ENCODE peak calls at places on chromosomes 6 and 20, in seven cellular contexts. Z is CD4-positive, alpha-beta memory T cell; B is cardiac muscle cell; T is GM23248; O is body of pancreas; Y is ovary; U is heart right ventricle. E is an unnamed sample.

GRCh38 chr20:44123874-44124535 is 63.0 kb downstream of the JPH2 start:
- DNase-seq in Z (no peak), B (no peak), T (no peak), O (no peak), Y (no peak), U (no peak), E (no peak)

GRCh38 chr6:111775145-111775936 is 97.9 kb downstream of the FYN start:
- DNase-seq in Z (no peak), B (no peak), T (no peak), O (no peak), Y (no peak), U (no peak), E (no peak)

GRCh38 chr6:111631018-111631417 is 25.3 kb upstream of the TRAF3IP2 start:
- DNase-seq in Z (no peak), B (no peak), T (no peak), O (no peak), Y (no peak), U (no peak), E (no peak)

GRCh38 chr6:117326396-117326795 is 61.0 kb downstream of the VGLL2 start:
- DNase-seq in Z (no peak), B (no peak), T (peak; percentile 21), O (no peak), Y (no peak), U (no peak), E (no peak)

GRCh38 chr6:52337633-52338290 is 24.2 kb upstream of the PAQR8 start:
- DNase-seq in Z (no peak), B (no peak), T (no peak), O (no peak), Y (no peak), U (no peak), E (no peak)

GRCh38 chr6:154606457-154606856 is 96.0 kb upstream of the CNKSR3 start:
- DNase-seq in Z (peak; percentile 61), B (no peak), T (no peak), O (no peak), Y (no peak), U (no peak), E (no peak)

GRCh38 chr6:159875194-159875593 is 15.6 kb upstream of the MAS1 start:
- DNase-seq in Z (no peak), B (no peak), T (no peak), O (no peak), Y (no peak), U (no peak), E (no peak)

GRCh38 chr6:155254139-155254538 is 9.7 kb upstream of the CLDN20 start:
- DNase-seq in Z (no peak), B (no peak), T (no peak), O (no peak), Y (no peak), U (no peak), E (no peak)

GRCh38 chr6:39377530-39377929 is 55.0 kb upstream of the KCNK16 start:
- DNase-seq in Z (no peak), B (peak; percentile 86), T (peak; percentile 88), O (peak; percentile 79), Y (peak; percentile 53), U (peak; percentile 71), E (no peak)

GRCh38 chr6:93550551-93551276 is 131.4 kb upstream of the EPHA7 start:
- DNase-seq in Z (no peak), B (no peak), T (no peak), O (no peak), Y (no peak), U (no peak), E (no peak)

GRCh38 chr20:41098703-41099250 is 38.6 kb upstream of the PLCG1 start:
- DNase-seq in Z (no peak), B (no peak), T (peak; percentile 79), O (no peak), Y (no peak), U (no peak), E (no peak)

GRCh38 chr6:5379647-5380242 is 118.4 kb downstream of the FARS2 start:
- DNase-seq in Z (no peak), B (peak; percentile 35), T (peak; percentile 62), O (no peak), Y (no peak), U (no peak), E (no peak)

GRCh38 chr6:168534265-168534664 is 93.3 kb downstream of the SMOC2 start:
- DNase-seq in Z (no peak), B (no peak), T (no peak), O (no peak), Y (no peak), U (no peak), E (no peak)

GRCh38 chr6:124002377-124003081 is 198.9 kb downstream of the NKAIN2 start:
- DNase-seq in Z (no peak), B (peak; percentile 28), T (no peak), O (no peak), Y (no peak), U (peak; percentile 26), E (no peak)

GRCh38 chr20:2507875-2508630 is 662 bp downstream of the ZNF343 start:
- DNase-seq in Z (no peak), B (no peak), T (peak; percentile 62), O (peak; percentile 11), Y (peak; percentile 14), U (peak; percentile 14), E (no peak)

GRCh38 chr6:80095600-80095999 is 10.9 kb upstream of the BCKDHB start:
- DNase-seq in Z (no peak), B (no peak), T (no peak), O (no peak), Y (no peak), U (no peak), E (no peak)

GRCh38 chr6:149895702-149896310 is 2.1 kb downstream of the RAET1E start:
- DNase-seq in Z (peak; percentile 53), B (no peak), T (peak; percentile 82), O (peak; percentile 25), Y (no peak), U (peak; percentile 68), E (peak; percentile 41)

GRCh38 chr20:17849901-17850673 is 118.5 kb downstream of the SNX5 start:
- DNase-seq in Z (no peak), B (no peak), T (peak; percentile 99), O (peak; percentile 49), Y (peak; percentile 44), U (peak; percentile 65), E (no peak)

GRCh38 chr6:39819676-39820075 is 27.5 kb downstream of the DAAM2 start:
- DNase-seq in Z (no peak), B (no peak), T (peak; percentile 44), O (no peak), Y (no peak), U (no peak), E (no peak)

GRCh38 chr6:35640017-35640664 is 48.6 kb downstream of the FKBP5 start:
- DNase-seq in Z (no peak), B (no peak), T (peak; percentile 28), O (no peak), Y (no peak), U (no peak), E (no peak)

GRCh38 chr20:37160683-37161082 is 18.4 kb upstream of the RPN2 start:
- DNase-seq in Z (no peak), B (no peak), T (no peak), O (no peak), Y (no peak), U (no peak), E (no peak)

GRCh38 chr20:2217857-2218529 is 77.8 kb upstream of the TGM3 start:
- DNase-seq in Z (no peak), B (no peak), T (no peak), O (no peak), Y (no peak), U (peak; percentile 13), E (peak; percentile 11)

GRCh38 chr6:113447088-113447831 is 409.9 kb upstream of the MARCKS start:
- DNase-seq in Z (no peak), B (no peak), T (peak; percentile 90), O (no peak), Y (no peak), U (no peak), E (no peak)

GRCh38 chr6:63683071-63683603 is 47.5 kb downstream of the PHF3 start:
- DNase-seq in Z (no peak), B (no peak), T (no peak), O (no peak), Y (no peak), U (no peak), E (no peak)
- H3K36me3 ChIP-seq in Z (peaks cover 16% of the 10 kb centered on the region), B (peaks cover 16% of the 10 kb centered on the region), T (peaks cover 20% of the 10 kb centered on the region), O (peaks cover 4% of the 10 kb centered on the region), Y (no peaks in the 10 kb centered on the region), U (peaks cover 66% of the 10 kb centered on the region), E (peaks cover 7% of the 10 kb centered on the region)

DNA sequence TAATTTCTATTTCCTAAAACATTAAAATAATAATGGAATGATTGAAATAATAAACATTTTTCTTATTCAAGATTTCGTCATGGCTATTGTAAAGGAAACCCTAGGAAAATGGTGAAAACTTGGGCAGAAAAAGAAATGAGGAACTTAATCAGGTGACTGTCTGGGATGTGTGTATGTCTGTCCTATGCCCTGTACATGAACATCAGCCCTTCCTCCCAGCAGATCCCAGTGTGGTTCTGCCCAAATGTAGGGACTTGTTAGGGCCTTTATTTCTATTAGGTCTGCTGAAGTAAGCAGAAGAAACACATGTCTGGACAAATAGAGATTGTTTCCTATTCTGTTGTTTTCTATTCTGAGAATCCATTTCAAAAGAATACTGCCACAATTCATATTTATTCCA is 13.1 kb downstream of the RIOK1 start:
- DNase-seq in Z (no peak), B (no peak), T (no peak), O (no peak), Y (no peak), U (no peak), E (no peak)
- H3K36me3 ChIP-seq in Z (peaks cover 59% of the 10 kb centered on the region), B (peaks cover 50% of the 10 kb centered on the region), T (peaks cover 65% of the 10 kb centered on the region), O (peaks cover 4% of the 10 kb centered on the region), Y (no peaks in the 10 kb centered on the region), U (peaks cover 99% of the 10 kb centered on the region), E (peaks cover 45% of the 10 kb centered on the region)

GRCh38 chr20:3648941-3649340 is 14.3 kb downstream of the GFRA4 start:
- DNase-seq in Z (no peak), B (no peak), T (no peak), O (no peak), Y (no peak), U (no peak), E (no peak)

GRCh38 chr20:3645309-3646066 is 17.7 kb downstream of the GFRA4 start:
- DNase-seq in Z (no peak), B (no peak), T (no peak), O (no peak), Y (no peak), U (no peak), E (no peak)

GRCh38 chr20:3647418-3647817 is 15.8 kb downstream of the GFRA4 start:
- DNase-seq in Z (no peak), B (no peak), T (no peak), O (no peak), Y (no peak), U (no peak), E (no peak)

GRCh38 chr20:3646067-3646440 is 17.1 kb downstream of the GFRA4 start:
- DNase-seq in Z (no peak), B (no peak), T (peak; percentile 39), O (no peak), Y (no peak), U (no peak), E (no peak)

DNA sequence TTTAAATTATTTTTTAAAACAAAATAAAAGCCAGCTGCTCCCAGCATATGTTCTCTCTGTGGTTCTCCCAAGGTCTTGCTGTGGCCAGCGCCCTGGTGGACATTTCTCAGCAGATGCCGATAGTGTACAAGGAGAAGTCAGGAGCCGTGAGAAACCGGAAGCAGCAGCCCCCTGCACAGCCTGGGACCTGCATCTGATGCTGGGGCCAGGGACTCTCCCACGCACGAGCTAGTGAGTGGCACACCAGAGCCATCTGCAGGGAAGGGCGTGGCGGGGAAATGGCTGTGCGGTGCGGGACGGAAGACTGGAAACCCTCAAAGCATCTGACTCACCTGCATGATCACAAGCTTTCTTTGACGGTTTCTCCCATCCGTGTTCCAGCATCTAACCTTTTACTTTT is 16.5 kb downstream of the GFRA4 start:
- DNase-seq in Z (no peak), B (no peak), T (no peak), O (no peak), Y (no peak), U (no peak), E (no peak)
- H3K36me3 ChIP-seq in Z (no peaks in the 10 kb centered on the region), B (peaks cover 20% of the 10 kb centered on the region), T (no peaks in the 10 kb centered on the region), O (peaks cover 5% of the 10 kb centered on the region), Y (no peaks in the 10 kb centered on the region), U (peaks cover 92% of the 10 kb centered on the region), E (peaks cover 5% of the 10 kb centered on the region)

GRCh38 chr20:50130346-50130703 is 17.4 kb upstream of the UBE2V1 start:
- DNase-seq in Z (no peak), B (no peak), T (peak; percentile 38), O (no peak), Y (no peak), U (no peak), E (no peak)
- H3K36me3 ChIP-seq in Z (peaks cover 66% of the 10 kb centered on the region), B (peaks cover 5% of the 10 kb centered on the region), T (peaks cover 24% of the 10 kb centered on the region), O (peaks cover 5% of the 10 kb centered on the region), Y (no peaks in the 10 kb centered on the region), U (peaks cover 71% of the 10 kb centered on the region), E (peaks cover 52% of the 10 kb centered on the region)

E was measured in CD8-positive, alpha-beta T cell.